ENCODE peak calls at places on chromosomes 7 and 10, in seven cellular contexts. C is brain microvascular endothelial cell, S is HAP-1, M is BE2C, L is iPS DF 6.9, F is fibroblast of lung, I is neuronal stem cell. D is an unnamed sample. For H3K36me3 and H3K27me3, the result is how much of the 10 kb centered on the place peaks cover.

GRCh38 chr10:23047201-23048050 is 48.0 kb upstream of the MSRB2 start:
- DNase-seq in C (no peak), S (no peak), M (no peak), L (no peak), F (peak), I (no peak), D (no peak)

GRCh38 chr10:127872011-127872741 is 20.6 kb downstream of the CLRN3 start:
- DNase-seq in C (no peak), S (no peak), M (no peak), L (no peak), F (peak), I (no peak), D (no peak)

GRCh38 chr10:124594240-124594639 is 132.6 kb downstream of the LHPP start:
- DNase-seq in C (no peak), S (no peak), M (no peak), L (no peak), F (no peak), I (no peak), D (no peak)

GRCh38 chr7:116665447-116665996 is 6.5 kb upstream of the MET start:
- DNase-seq in C (no peak), S (no peak), M (no peak), L (no peak), F (peak), I (no peak), D (no peak)

GRCh38 chr10:13195016-13195415 is 33.7 kb downstream of the MCM10 start:
- DNase-seq in C (no peak), S (no peak), M (no peak), L (no peak), F (peak), I (no peak), D (no peak)

GRCh38 chr10:107733328-107733727 is 568.8 kb upstream of the SORCS1 start:
- DNase-seq in C (no peak), S (no peak), M (no peak), L (no peak), F (no peak), I (no peak), D (no peak)

GRCh38 chr7:89914673-89915072 is 239.6 kb upstream of the STEAP1 start:
- DNase-seq in C (no peak), S (no peak), M (no peak), L (no peak), F (no peak), I (no peak), D (no peak)

GRCh38 chr10:124384591-124385190 is 34.0 kb downstream of the OAT start:
- DNase-seq in C (no peak), S (no peak), M (no peak), L (no peak), F (no peak), I (no peak), D (peak)

GRCh38 chr7:79593819-79594218 is 140.4 kb upstream of the MAGI2 start:
- DNase-seq in C (no peak), S (no peak), M (peak), L (no peak), F (no peak), I (no peak), D (no peak)

GRCh38 chr7:22332481-22332880 is 24.5 kb downstream of the RAPGEF5 start:
- DNase-seq in C (no peak), S (no peak), M (no peak), L (no peak), F (no peak), I (no peak), D (no peak)

GRCh38 chr7:128197586-128197985 is 43.5 kb upstream of the LEP start:
- DNase-seq in C (no peak), S (no peak), M (no peak), L (no peak), F (no peak), I (no peak), D (no peak)

GRCh38 chr7:121562274-121562673 is 166.2 kb upstream of the FAM3C start:
- DNase-seq in C (peak), S (no peak), M (no peak), L (no peak), F (no peak), I (no peak), D (no peak)

GRCh38 chr10:71044720-71045119 is 156.4 kb upstream of the PCBD1 start:
- DNase-seq in C (no peak), S (no peak), M (no peak), L (no peak), F (no peak), I (no peak), D (no peak)

GRCh38 chr7:18693401-18693800 is 197.9 kb downstream of the HDAC9 start:
- DNase-seq in C (peak), S (peak), M (peak), L (no peak), F (peak), I (no peak), D (no peak)

GRCh38 chr7:134613623-134614347 is 32.9 kb upstream of the BPGM start:
- DNase-seq in C (peak), S (no peak), M (no peak), L (no peak), F (peak), I (no peak), D (no peak)

GRCh38 chr7:136726460-136726859 is 142.0 kb upstream of the CHRM2 start:
- DNase-seq in C (no peak), S (no peak), M (no peak), L (no peak), F (no peak), I (no peak), D (no peak)

GRCh38 chr7:6271091-6271658 is 1.2 kb downstream of the CYTH3 start:
- DNase-seq in C (no peak), S (no peak), M (peak), L (no peak), F (peak), I (no peak), D (no peak)

GRCh38 chr7:72504057-72504456 is 91.9 kb upstream of the CALN1 start:
- DNase-seq in C (no peak), S (no peak), M (no peak), L (no peak), F (no peak), I (no peak), D (no peak)

GRCh38 chr7:40232242-40232929 is 97.6 kb downstream of the SUGCT start:
- DNase-seq in C (peak), S (peak), M (peak), L (peak), F (peak), I (peak), D (no peak)

GRCh38 chr10:84173543-84173942 is at the start of gene GPR15LG:
- DNase-seq in C (no peak), S (no peak), M (no peak), L (no peak), F (no peak), I (no peak), D (no peak)

DNA sequence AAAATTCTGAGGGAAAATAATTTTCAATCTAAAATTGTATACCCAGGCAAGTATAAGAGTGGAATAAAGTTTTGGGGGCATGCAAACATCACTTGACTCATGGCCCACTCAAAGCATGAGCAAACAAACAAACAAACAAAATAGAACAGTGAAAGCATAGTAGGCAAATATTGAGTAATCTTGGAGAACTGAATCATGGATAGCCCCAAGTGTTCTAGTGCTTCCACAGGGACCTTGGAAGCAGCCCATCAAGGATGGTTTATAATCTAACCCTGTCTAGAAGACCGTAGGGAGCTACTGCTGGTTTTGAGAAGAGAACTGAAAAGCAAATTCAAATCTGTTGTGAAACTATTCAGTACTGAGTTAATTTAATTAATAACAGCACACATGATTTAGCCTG is 22.1 kb downstream of the POLR3A start:
- DNase-seq in C (no peak), S (no peak), M (no peak), L (no peak), F (no peak), I (no peak), D (no peak)
- H3K36me3 ChIP-seq in C (half or more), S (half or more), M (half or more), L (under half), F (under half), I (under half), D (half or more)

GRCh38 chr10:102241444-102242117 is at the start of gene PITX3:
- DNase-seq in C (peak), S (peak), M (peak), L (no peak), F (peak), I (peak), D (peak)
- H3K27me3 ChIP-seq in C (under half), S (under half), M (under half), L (under half), F (under half), I (under half), D (under half)

GRCh38 chr7:55486172-55486550 is 86.1 kb downstream of the VOPP1 start:
- DNase-seq in C (no peak), S (no peak), M (no peak), L (no peak), F (no peak), I (no peak), D (no peak)

GRCh38 chr7:55485501-55486171 is 86.7 kb downstream of the VOPP1 start:
- DNase-seq in C (no peak), S (no peak), M (no peak), L (no peak), F (no peak), I (no peak), D (no peak)

GRCh38 chr7:55484241-55484640 is 88.1 kb downstream of the VOPP1 start:
- DNase-seq in C (no peak), S (no peak), M (no peak), L (no peak), F (no peak), I (no peak), D (no peak)

GRCh38 chr7:55483061-55483460 is 89.2 kb downstream of the VOPP1 start:
- DNase-seq in C (no peak), S (no peak), M (no peak), L (no peak), F (no peak), I (no peak), D (no peak)

DNA sequence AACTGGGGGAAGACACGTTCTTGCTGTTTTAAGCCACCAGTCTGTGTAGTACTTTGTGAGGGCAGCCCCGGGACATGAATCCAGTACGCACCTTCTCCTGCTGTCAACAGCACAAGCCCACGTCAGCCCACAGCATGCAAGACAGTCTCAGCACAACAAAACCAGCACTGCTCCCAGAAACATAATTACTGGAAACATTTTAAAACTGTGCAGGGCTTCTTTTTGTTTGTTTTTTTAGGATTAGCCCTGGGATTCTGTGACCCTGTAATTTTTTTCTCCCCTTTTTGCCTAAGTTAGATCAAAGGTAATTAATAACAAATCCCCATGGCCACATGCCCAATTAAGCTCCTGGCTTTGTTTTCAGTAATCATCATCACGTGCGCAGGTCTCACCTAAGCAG is 87.5 kb downstream of the VOPP1 start:
- DNase-seq in C (no peak), S (no peak), M (no peak), L (no peak), F (no peak), I (no peak), D (no peak)
- H3K36me3 ChIP-seq in C (under half), S (under half), M (under half), L (under half), F (under half), I (under half), D (under half)

DNA sequence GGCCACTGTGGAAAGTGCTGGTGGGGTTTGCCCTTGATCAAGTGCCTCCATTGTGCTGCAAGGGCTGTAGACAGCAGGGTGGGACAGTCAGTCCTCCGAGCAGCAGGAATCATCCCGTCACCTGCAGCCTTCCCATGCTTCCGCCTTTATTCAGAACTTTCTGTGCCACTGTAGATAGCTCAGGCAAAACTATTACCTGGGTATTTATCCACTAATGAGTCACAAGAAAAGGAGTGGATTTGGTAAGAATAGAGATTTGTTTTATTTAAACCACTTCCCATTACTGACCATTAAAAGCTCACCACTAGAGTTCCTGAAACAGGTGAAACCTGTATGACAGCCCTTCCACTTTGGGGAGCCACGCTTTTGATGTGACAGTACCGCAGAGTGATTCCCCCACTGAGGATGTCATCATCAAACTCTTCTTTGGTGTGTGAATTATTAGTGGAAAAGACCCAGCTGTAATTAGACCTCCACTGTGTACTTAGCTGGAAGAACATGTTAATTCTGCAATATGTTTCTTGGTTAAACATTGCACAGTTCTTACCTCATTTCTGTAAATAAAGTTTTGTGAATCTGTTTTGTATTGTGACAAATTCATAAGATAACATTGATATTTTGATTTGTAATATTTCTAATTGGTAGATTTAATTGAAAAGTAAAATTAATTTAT is 208.8 kb downstream of the MLLT10 start:
- DNase-seq in C (no peak), S (no peak), M (no peak), L (no peak), F (no peak), I (no peak), D (no peak)
- H3K27me3 ChIP-seq in C (under half), S (under half), M (under half), L (under half), F (under half), I (under half), D (under half)

DNA sequence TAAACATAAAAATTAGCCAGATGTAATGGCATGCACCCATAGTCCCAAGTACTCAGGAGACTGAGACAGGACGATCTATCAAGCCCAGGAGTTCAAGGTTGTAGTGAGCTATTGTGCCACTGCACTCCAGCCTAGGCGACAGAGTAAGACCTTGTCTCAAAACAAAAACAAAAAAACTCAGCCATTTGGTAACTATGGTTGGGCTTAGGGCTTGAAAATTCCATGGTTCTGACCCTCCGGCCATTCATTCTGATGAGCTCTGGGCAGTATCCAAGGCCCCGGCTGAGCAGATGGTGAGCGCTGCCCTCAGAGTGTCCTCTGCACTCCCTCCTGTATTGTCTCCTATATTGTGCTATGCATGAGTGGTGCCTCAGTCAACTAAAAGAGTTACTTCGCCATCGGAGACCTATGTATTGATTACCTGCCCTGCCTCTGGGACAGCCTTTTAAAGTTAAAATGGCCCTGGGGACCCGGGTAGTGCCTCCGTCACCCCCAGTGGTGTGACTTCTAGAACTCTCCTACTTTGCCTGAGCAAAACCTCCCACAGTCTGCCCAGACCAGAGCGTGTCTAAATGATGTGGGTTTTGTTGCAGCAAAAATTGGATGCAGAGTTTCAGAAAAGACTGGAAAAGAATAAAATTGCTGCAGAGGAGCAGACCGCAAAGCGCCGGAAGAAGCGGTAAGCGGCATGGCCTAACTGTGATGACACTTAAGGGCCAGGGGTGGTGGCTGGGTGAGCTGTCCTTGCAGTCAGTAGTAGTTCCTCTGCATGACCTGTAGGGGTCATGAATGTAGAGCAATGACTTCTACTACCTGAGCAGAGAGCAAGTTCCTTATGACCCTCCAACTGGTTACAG is 8.1 kb downstream of the PRKRIP1 start:
- DNase-seq in C (peak), S (peak), M (peak), L (no peak), F (peak), I (peak), D (no peak)
- H3K36me3 ChIP-seq in C (half or more), S (half or more), M (half or more), L (under half), F (under half), I (under half), D (half or more)

GRCh38 chr10:8280946-8281345 is 226.5 kb downstream of the GATA3 start:
- DNase-seq in C (no peak), S (no peak), M (no peak), L (no peak), F (no peak), I (no peak), D (no peak)
- H3K27me3 ChIP-seq in C (under half), S (under half), M (under half), L (under half), F (under half), I (under half), D (under half)